ENCODE peak calls at places on chromosomes 7 and 10, in four cellular contexts. K is small intestine; F is activated CD8-positive, alpha-beta memory T cell treated with anti-CD3 and anti-CD28 coated beads, Interleukin-2, amount 10 ng/mL, durations not matched to agents 7 days and 5 days; O is NCI-H2107. J is an unnamed sample.

GRCh38 chr7:121960678-121961461 is 87.9 kb downstream of the PTPRZ1 start:
- DNase-seq in K (no peak), F (no peak), O (no peak), J (peak; percentile 78)

GRCh38 chr10:93080350-93081046 is 6.8 kb downstream of the CYP26A1 start:
- DNase-seq in K (peak; percentile 50), F (no peak), O (no peak), J (no peak)

GRCh38 chr7:99563650-99564049 is 5.2 kb downstream of the ZNF655 start:
- DNase-seq in K (no peak), F (no peak), O (no peak), J (peak; percentile 60)

GRCh38 chr10:11260136-11260535 is 242.5 kb downstream of the CELF2 start:
- DNase-seq in K (no peak), F (no peak), O (no peak), J (no peak)

GRCh38 chr10:102419561-102420442 is 834 bp upstream of the FBXL15 start:
- DNase-seq in K (peak; percentile 43), F (peak; percentile 78), O (peak; percentile 48), J (no peak)

GRCh38 chr10:110175406-110175805 is 32.0 kb upstream of the MXI1 start:
- DNase-seq in K (peak; percentile 66), F (peak; percentile 11), O (no peak), J (no peak)

GRCh38 chr7:77570330-77571011 is 33.4 kb downstream of the PTPN12 start:
- DNase-seq in K (no peak), F (no peak), O (no peak), J (no peak)

GRCh38 chr10:53023411-53023810 is 250.8 kb upstream of the MBL2 start:
- DNase-seq in K (no peak), F (no peak), O (no peak), J (no peak)

GRCh38 chr7:12685550-12685949 is 1.9 kb upstream of the ARL4A start:
- DNase-seq in K (no peak), F (peak; percentile 61), O (no peak), J (no peak)

GRCh38 chr7:132394283-132395003 is 181.8 kb downstream of the PLXNA4 start:
- DNase-seq in K (no peak), F (peak; percentile 60), O (no peak), J (no peak)

GRCh38 chr10:10630281-10630680 is 387.4 kb upstream of the CELF2 start:
- DNase-seq in K (no peak), F (no peak), O (no peak), J (no peak)

GRCh38 chr7:116030626-116031276 is at the start of gene TFEC:
- DNase-seq in K (no peak), F (no peak), O (no peak), J (no peak)

GRCh38 chr10:44571701-44572100 is 186.8 kb upstream of the CXCL12 start:
- DNase-seq in K (no peak), F (no peak), O (no peak), J (no peak)

GRCh38 chr10:121681171-121681752 is 83.0 kb upstream of the FGFR2 start:
- DNase-seq in K (no peak), F (no peak), O (no peak), J (no peak)

GRCh38 chr10:124292911-124293640 is 125.6 kb downstream of the OAT start:
- DNase-seq in K (no peak), F (no peak), O (no peak), J (no peak)

GRCh38 chr7:41346878-41347277 is 356.0 kb downstream of the INHBA start:
- DNase-seq in K (no peak), F (no peak), O (no peak), J (no peak)

GRCh38 chr10:129870042-129870757 is 93.9 kb downstream of the EBF3 start:
- DNase-seq in K (no peak), F (no peak), O (no peak), J (no peak)

GRCh38 chr7:18590744-18591340 is 95.3 kb downstream of the HDAC9 start:
- DNase-seq in K (no peak), F (no peak), O (no peak), J (no peak)

GRCh38 chr10:97140284-97140846 is 45.4 kb downstream of the SLIT1 start:
- DNase-seq in K (no peak), F (no peak), O (no peak), J (no peak)

GRCh38 chr10:28248092-28248491 is 54.8 kb downstream of the MPP7 start:
- DNase-seq in K (no peak), F (no peak), O (no peak), J (no peak)

GRCh38 chr10:11065567-11065966 is 47.9 kb downstream of the CELF2 start:
- DNase-seq in K (no peak), F (no peak), O (no peak), J (no peak)

GRCh38 chr7:90625562-90625961 is 29.4 kb downstream of the CDK14 start:
- DNase-seq in K (no peak), F (no peak), O (no peak), J (peak; percentile 76)

GRCh38 chr10:124693396-124693795 is 50.8 kb downstream of the FAM53B start:
- DNase-seq in K (no peak), F (no peak), O (peak; percentile 56), J (no peak)

GRCh38 chr7:23918856-23919255 is 208.8 kb downstream of the STK31 start:
- DNase-seq in K (no peak), F (no peak), O (no peak), J (no peak)

J was measured in RWPE2.